ENCODE peak calls at places on chromosomes 4 and X, in four cellular contexts. G is GM12878, P is K562, O is HepG2. X is an unnamed sample.

GRCh38 chr4:3363411-3364141 is 70.8 kb downstream of the RGS12 start:
- DNase-seq in P (no peak), G (no peak), O (no peak), X (no peak)

GRCh38 chr4:37909690-37910486 is 19.0 kb downstream of the TBC1D1 start:
- DNase-seq in G (no peak), O (no peak), P (no peak), X (no peak)

GRCh38 chr4:188452097-188452496 is 312.9 kb downstream of the TRIML1 start:
- DNase-seq in O (no peak), G (no peak), P (no peak), X (no peak)

GRCh38 chr4:180947421-180947820 is 1295.8 kb upstream of the TENM3 start:
- DNase-seq in P (no peak), G (no peak), O (no peak), X (no peak)

GRCh38 chrX:135973025-135973547 is 702 bp downstream of the MMGT1 start:
- DNase-seq in P (peak; percentile 7), O (no peak), G (no peak), X (no peak)

GRCh38 chrX:44872319-44872816 is 620 bp upstream of the KDM6A start:
- DNase-seq in P (peak; percentile 45), O (no peak), G (no peak), X (peak; percentile 39)

GRCh38 chr4:133148690-133149363 is at the start of gene PCDH10:
- DNase-seq in P (peak; percentile 49), G (no peak), O (peak; percentile 1), X (peak; percentile 96)

GRCh38 chr4:10502717-10503116 is 45.5 kb upstream of the ZNF518B start:
- DNase-seq in G (no peak), P (no peak), O (no peak), X (no peak)

GRCh38 chr4:138897818-138898226 is 117.8 kb upstream of the NOCT start:
- DNase-seq in P (peak; percentile 18), G (no peak), O (peak; percentile 7), X (no peak)

GRCh38 chr4:75069493-75070074 is 136.7 kb downstream of the PARM1 start:
- DNase-seq in G (peak; percentile 68), O (no peak), P (no peak), X (no peak)

GRCh38 chr4:184329235-184330007 is 111.7 kb upstream of the ENPP6 start:
- DNase-seq in G (no peak), O (no peak), P (no peak), X (no peak)

GRCh38 chr4:113444386-113444785 is 317.2 kb downstream of the CAMK2D start:
- DNase-seq in O (no peak), P (no peak), G (no peak), X (no peak)

GRCh38 chr4:19583827-19584569 is 667.7 kb upstream of the SLIT2 start:
- DNase-seq in O (no peak), G (no peak), P (no peak), X (no peak)

GRCh38 chr4:68861057-68861456 is 45.3 kb downstream of the UGT2B10 start:
- DNase-seq in O (no peak), P (no peak), G (no peak), X (no peak)

GRCh38 chr4:109207060-109207459 is 95.4 kb downstream of the COL25A1 start:
- DNase-seq in G (no peak), O (no peak), P (no peak), X (no peak)

GRCh38 chrX:118631586-118631985 is 95.8 kb upstream of the IL13RA1 start:
- DNase-seq in O (no peak), P (no peak), G (no peak), X (no peak)

GRCh38 chrX:69746051-69746450 is 130.1 kb downstream of the EDA start:
- DNase-seq in P (no peak), G (no peak), O (no peak), X (no peak)

GRCh38 chr4:128782076-128782715 is 27.3 kb upstream of the JADE1 start:
- DNase-seq in G (no peak), P (peak; percentile 17), O (peak; percentile 28), X (peak; percentile 40)

GRCh38 chrX:135639066-135639815 is 74.2 kb upstream of the CT45A1 start:
- DNase-seq in P (no peak), G (no peak), O (no peak), X (no peak)

GRCh38 chr4:119962631-119963030 is 104.0 kb downstream of the MAD2L1 start:
- DNase-seq in P (no peak), O (no peak), G (no peak), X (no peak)

GRCh38 chrX:107711521-107712041 is 64.0 kb downstream of the TSC22D3 start:
- DNase-seq in G (no peak), P (no peak), O (no peak), X (no peak)

GRCh38 chr4:151808120-151808529 is 47.3 kb upstream of the GATB start:
- DNase-seq in G (no peak), P (no peak), O (no peak), X (no peak)

GRCh38 chr4:96164814-96165351 is 325.0 kb downstream of the PDHA2 start:
- DNase-seq in G (no peak), P (no peak), O (no peak), X (no peak)

GRCh38 chrX:140132937-140133336 is 167.6 kb upstream of the CXorf66 start:
- DNase-seq in G (no peak), O (no peak), P (no peak), X (peak; percentile 14)

GRCh38 chrX:75623535-75623934 is 100.7 kb upstream of the ZDHHC15 start:
- DNase-seq in O (peak; percentile 1), P (no peak), G (no peak), X (peak; percentile 10)

GRCh38 chr4:40837094-40837870 is 87.5 kb downstream of the NSUN7 start:
- DNase-seq in O (no peak), P (no peak), G (no peak), X (no peak)

GRCh38 chr4:89427765-89428164 is 120.2 kb upstream of the GPRIN3 start:
- DNase-seq in O (no peak), P (no peak), G (no peak), X (no peak)

GRCh38 chr4:24753519-24753918 is 41.9 kb upstream of the SOD3 start:
- DNase-seq in O (no peak), P (no peak), G (no peak), X (no peak)

GRCh38 chrX:31851761-31852160 is 779.9 kb upstream of the FTHL17 start:
- DNase-seq in G (no peak), P (no peak), O (no peak), X (no peak)

GRCh38 chr4:168877779-168878491 is 132.1 kb downstream of the CBR4 start:
- DNase-seq in O (no peak), P (no peak), G (no peak), X (peak; percentile 61)

GRCh38 chr4:138263438-138263837 is 21.3 kb upstream of the SLC7A11 start:
- DNase-seq in O (no peak), P (no peak), G (no peak), X (no peak)

GRCh38 chr4:142128529-142128928 is 492.1 kb downstream of the IL15 start:
- DNase-seq in O (no peak), G (no peak), P (no peak), X (no peak)

GRCh38 chrX:103398321-103398937 is 22.1 kb downstream of the BEX3 start:
- DNase-seq in P (peak; percentile 15), O (peak; percentile 34), G (no peak), X (no peak)

GRCh38 chr4:71932941-71933340 is 98.9 kb upstream of the NPFFR2 start:
- DNase-seq in O (no peak), G (no peak), P (no peak), X (no peak)

GRCh38 chr4:148261861-148262260 is 180.4 kb downstream of the NR3C2 start:
- DNase-seq in O (no peak), G (no peak), P (no peak), X (no peak)

GRCh38 chr4:184882276-184882675 is 56.5 kb upstream of the ACSL1 start:
- DNase-seq in P (no peak), G (no peak), O (no peak), X (no peak)

GRCh38 chr4:3406431-3406830 is 35.3 kb upstream of the HGFAC start:
- DNase-seq in P (no peak), O (no peak), G (no peak), X (no peak)

DNA sequence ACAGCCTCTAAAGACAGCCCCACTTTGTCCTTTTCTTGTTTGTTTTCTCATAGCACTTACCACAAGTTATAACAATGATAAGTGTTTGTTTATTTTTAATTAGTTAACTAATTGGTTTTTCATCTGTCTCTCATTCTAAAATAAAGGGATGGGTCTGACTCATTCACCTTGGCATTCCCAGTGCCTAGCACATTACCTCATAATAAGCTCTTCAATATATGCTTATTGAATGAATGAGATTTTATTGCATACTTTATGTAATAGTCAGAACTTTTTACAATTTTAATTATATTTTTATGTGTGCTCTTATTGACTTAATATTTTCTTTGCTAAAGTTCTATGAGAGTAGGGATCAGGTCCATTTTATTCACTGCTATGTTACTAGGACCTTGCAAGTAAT is 22.8 kb upstream of the PRKG2 start:
- DNase-seq in O (no peak), P (no peak), G (no peak), X (no peak)
- TF ChIP-seq TCF7 in O (no peak), P (no peak), G (no peak), X (no peak)

DNA sequence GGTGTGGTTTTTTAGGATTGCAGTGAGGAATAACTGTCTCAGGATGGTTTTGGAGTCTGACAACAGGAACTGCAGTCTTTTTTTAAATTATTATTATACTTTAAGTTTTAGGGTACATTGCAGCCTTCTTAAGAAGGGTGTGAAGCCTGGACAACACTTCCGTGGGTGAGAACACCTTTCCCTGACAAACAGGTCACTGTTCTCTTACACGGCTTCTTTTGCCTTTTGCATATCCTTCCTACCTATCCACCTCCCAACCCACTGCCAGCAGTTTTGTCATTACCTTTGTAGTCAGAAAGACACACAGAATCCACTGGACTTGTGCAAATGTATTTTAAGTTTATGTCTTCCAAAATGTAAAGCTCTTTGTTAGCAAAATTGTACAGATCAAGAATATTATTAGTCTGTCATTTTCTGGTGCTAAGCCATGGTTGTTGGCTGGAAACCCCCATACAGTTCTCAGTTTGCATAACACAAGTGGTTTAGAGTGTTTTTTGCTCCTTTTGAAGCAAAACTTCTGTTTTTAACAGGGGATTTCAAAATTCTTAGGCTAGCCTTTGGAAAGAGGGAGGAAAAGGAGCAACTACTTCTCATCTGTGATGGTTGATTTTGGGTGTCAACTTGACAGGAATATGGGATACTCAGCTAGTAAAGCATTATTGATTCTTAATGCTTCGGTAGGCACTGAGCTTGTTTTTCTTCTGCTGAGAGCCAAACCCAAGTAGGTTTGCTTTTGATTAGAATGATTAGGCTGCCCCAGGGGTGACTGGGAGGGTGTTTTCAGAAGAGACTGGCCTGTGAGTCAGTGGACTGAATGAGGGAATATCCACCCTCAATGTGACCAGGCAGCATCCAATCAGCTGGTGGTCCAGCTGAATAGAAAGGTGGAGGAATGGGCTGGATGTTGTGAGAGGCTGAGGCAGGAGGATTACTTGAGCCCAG is 29.4 kb upstream of the KLHL2 start:
- DNase-seq in P (no peak), G (peak; percentile 11), O (no peak), X (no peak)
- TF ChIP-seq SP1 in P (no peak), G (no peak), O (no peak), X (no peak)

GRCh38 chrX:3527811-3528210 is 181.4 kb upstream of the MXRA5 start:
- DNase-seq in O (no peak), G (no peak), P (no peak), X (no peak)
- TF ChIP-seq NR2C2 in O (no peak), G (no peak), P (no peak), X (no peak)

GRCh38 chr4:48851651-48852050 is 20.8 kb downstream of the OCIAD1 start:
- DNase-seq in P (no peak), O (no peak), G (no peak), X (no peak)
- TF ChIP-seq TCF7 in P (no peak), O (no peak), G (no peak), X (no peak)

GRCh38 chr4:81260443-81261102 is 45.6 kb upstream of the PRKG2 start:
- DNase-seq in P (peak; percentile 6), O (no peak), G (no peak), X (peak; percentile 14)
- TF ChIP-seq SP1 in P (no peak), O (no peak), G (no peak), X (no peak)